ENCODE peak calls at places on chromosome 2, in seven cellular contexts. C is Panc1, T is right cardiac atrium, Y is NT2/D1, K is ascending aorta, B is mesendoderm, L is cardiac fibroblast. F is an unnamed sample.
A peak's percentile ranks its signal among the peaks of the same experiment; 100 is the strongest.

GRCh38 chr2:161915121-161915520 is 158.9 kb downstream of the DPP4 start:
- DNase-seq in C (no peak), T (no peak), Y (no peak), K (no peak), B (peak; percentile 32), L (no peak), F (no peak)

GRCh38 chr2:58357521-58357920 is 116.4 kb upstream of the FANCL start:
- DNase-seq in C (no peak), T (no peak), Y (peak; percentile 33), K (no peak), B (no peak), L (no peak), F (no peak)

GRCh38 chr2:72153026-72153791 is 5.5 kb upstream of the CYP26B1 start:
- DNase-seq in C (no peak), T (no peak), Y (no peak), K (peak; percentile 53), B (no peak), L (no peak), F (no peak)

GRCh38 chr2:223494987-223495386 is 107.2 kb downstream of the SCG2 start:
- DNase-seq in C (no peak), T (no peak), Y (no peak), K (no peak), B (no peak), L (no peak), F (no peak)

GRCh38 chr2:223537669-223538601 is 64.2 kb downstream of the SCG2 start:
- DNase-seq in C (no peak), T (no peak), Y (no peak), K (no peak), B (peak; percentile 26), L (peak; percentile 48), F (peak; percentile 28)

GRCh38 chr2:3639015-3639630 is 18.9 kb upstream of the ALLC start:
- DNase-seq in C (no peak), T (no peak), Y (no peak), K (peak; percentile 49), B (no peak), L (no peak), F (no peak)

GRCh38 chr2:172135446-172135845 is 32.7 kb upstream of the DLX2 start:
- DNase-seq in C (no peak), T (no peak), Y (no peak), K (no peak), B (no peak), L (peak; percentile 9), F (no peak)

GRCh38 chr2:72630767-72631166 is 195.1 kb downstream of the EXOC6B start:
- DNase-seq in C (no peak), T (no peak), Y (no peak), K (no peak), B (no peak), L (peak; percentile 74), F (no peak)

GRCh38 chr2:71941731-71942575 is 205.7 kb downstream of the CYP26B1 start:
- DNase-seq in C (no peak), T (peak; percentile 72), Y (no peak), K (peak; percentile 47), B (no peak), L (no peak), F (no peak)

GRCh38 chr2:96856776-96857673 is 791 bp downstream of the ANKRD39 start:
- DNase-seq in C (no peak), T (peak; percentile 64), Y (no peak), K (no peak), B (peak; percentile 54), L (peak; percentile 43), F (no peak)

GRCh38 chr2:37316181-37316580 is 8.5 kb downstream of the PRKD3 start:
- DNase-seq in C (no peak), T (no peak), Y (no peak), K (no peak), B (no peak), L (no peak), F (no peak)

GRCh38 chr2:12455626-12456025 is 261.1 kb upstream of the TRIB2 start:
- DNase-seq in C (no peak), T (no peak), Y (no peak), K (no peak), B (no peak), L (peak; percentile 64), F (no peak)

GRCh38 chr2:30447149-30448045 is at the start of gene LCLAT1:
- DNase-seq in C (peak; percentile 36), T (peak; percentile 95), Y (peak; percentile 66), K (peak; percentile 88), B (peak; percentile 81), L (peak; percentile 77), F (peak; percentile 33)

GRCh38 chr2:28250006-28250405 is 142.7 kb upstream of the FOSL2 start:
- DNase-seq in C (no peak), T (no peak), Y (peak; percentile 44), K (no peak), B (peak; percentile 93), L (peak; percentile 72), F (peak; percentile 39)

GRCh38 chr2:63790913-63791312 is 50.8 kb upstream of the UGP2 start:
- DNase-seq in C (no peak), T (no peak), Y (no peak), K (peak; percentile 76), B (peak; percentile 43), L (peak; percentile 94), F (peak; percentile 79)

GRCh38 chr2:134351899-134352298 is 98.0 kb downstream of the MGAT5 start:
- DNase-seq in C (no peak), T (no peak), Y (no peak), K (no peak), B (peak; percentile 6), L (no peak), F (no peak)

GRCh38 chr2:205585451-205586045 is 96.8 kb upstream of the NRP2 start:
- DNase-seq in C (no peak), T (no peak), Y (no peak), K (no peak), B (no peak), L (no peak), F (no peak)

GRCh38 chr2:147456729-147457128 is 388.1 kb upstream of the ACVR2A start:
- DNase-seq in C (no peak), T (no peak), Y (no peak), K (no peak), B (peak; percentile 78), L (no peak), F (no peak)

GRCh38 chr2:208222351-208222750 is 32.5 kb downstream of the IDH1 start:
- DNase-seq in C (no peak), T (no peak), Y (no peak), K (no peak), B (no peak), L (peak; percentile 45), F (no peak)

GRCh38 chr2:4507706-4508105 is 804.3 kb downstream of the DCDC2C start:
- DNase-seq in C (no peak), T (no peak), Y (no peak), K (no peak), B (peak; percentile 3), L (no peak), F (no peak)

GRCh38 chr2:166152064-166152463 is 24.2 kb upstream of the SCN1A start:
- DNase-seq in C (no peak), T (no peak), Y (no peak), K (no peak), B (peak; percentile 24), L (no peak), F (no peak)

GRCh38 chr2:126657636-126658315 is 1.8 kb downstream of the GYPC start:
- DNase-seq in C (peak; percentile 82), T (peak; percentile 90), Y (no peak), K (peak; percentile 95), B (peak; percentile 96), L (peak; percentile 98), F (peak; percentile 93)

GRCh38 chr2:121828281-121828731 is 72.9 kb downstream of the TSN start:
- DNase-seq in C (no peak), T (no peak), Y (no peak), K (no peak), B (no peak), L (peak; percentile 15), F (no peak)

GRCh38 chr2:32900246-32901000 is 46.3 kb upstream of the LTBP1 start:
- DNase-seq in C (no peak), T (no peak), Y (no peak), K (no peak), B (no peak), L (no peak), F (no peak)
- H3K4me3 ChIP-seq in C (no peak overlapping the region), T (no peak overlapping the region), Y (no peak overlapping the region), K (no peak overlapping the region), B (no peak overlapping the region), L (no peak overlapping the region), F (no peak overlapping the region)

DNA sequence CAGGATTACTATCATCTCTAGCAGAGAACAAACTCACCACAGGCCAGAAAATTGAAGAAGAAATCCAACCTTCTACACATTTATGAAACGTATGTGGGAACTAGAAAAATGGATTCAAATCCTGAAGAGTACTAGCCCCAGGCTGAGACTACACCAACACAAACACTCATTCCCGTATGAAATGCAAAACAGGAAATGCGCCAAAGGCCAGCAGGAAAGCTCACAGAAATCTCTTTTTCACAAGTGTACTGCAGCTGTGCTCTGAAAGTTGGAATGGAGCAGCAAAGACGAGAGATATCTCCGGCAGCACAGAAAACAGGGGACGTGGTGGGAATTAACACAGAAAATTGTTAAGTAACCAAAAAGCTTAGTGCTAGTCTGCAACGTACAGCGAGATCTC is 913.5 kb downstream of the TDRD15 start:
- DNase-seq in C (no peak), T (peak; percentile 56), Y (no peak), K (no peak), B (no peak), L (peak; percentile 2), F (no peak)
- H3K4me3 ChIP-seq in C (no peak overlapping the region), T (peak overlapping the region; percentile 31), Y (no peak overlapping the region), K (no peak overlapping the region), B (no peak overlapping the region), L (no peak overlapping the region), F (no peak overlapping the region)

GRCh38 chr2:199461455-199462166 is 3.9 kb upstream of the SATB2 start:
- DNase-seq in C (no peak), T (no peak), Y (no peak), K (no peak), B (no peak), L (no peak), F (no peak)
- H3K4me3 ChIP-seq in C (peak overlapping the region; percentile 68), T (no peak overlapping the region), Y (peak overlapping the region; percentile 59), K (no peak overlapping the region), B (no peak overlapping the region), L (no peak overlapping the region), F (peak overlapping the region; percentile 44)

DNA sequence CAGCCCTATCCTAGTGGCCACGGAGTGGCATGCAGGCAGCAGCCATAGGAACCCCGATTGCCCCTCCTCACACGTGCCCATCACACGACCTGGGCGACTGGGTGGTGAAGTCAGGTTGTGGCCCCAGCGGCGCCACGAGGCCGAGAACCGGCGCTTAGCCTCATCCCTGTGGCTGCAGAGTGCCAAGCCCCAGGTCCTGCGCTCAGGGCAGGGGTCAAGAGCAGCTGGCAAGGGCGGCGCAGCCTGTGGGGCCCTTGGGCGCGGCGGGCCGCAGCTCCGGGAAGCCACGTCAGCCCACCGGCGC is 73.3 kb downstream of the RPIA start:
- DNase-seq in C (no peak), T (no peak), Y (no peak), K (no peak), B (no peak), L (no peak), F (no peak)
- H3K4me3 ChIP-seq in C (no peak overlapping the region), T (peak overlapping the region; percentile 0), Y (peak overlapping the region; percentile 40), K (no peak overlapping the region), B (no peak overlapping the region), L (no peak overlapping the region), F (peak overlapping the region; percentile 45)

DNA sequence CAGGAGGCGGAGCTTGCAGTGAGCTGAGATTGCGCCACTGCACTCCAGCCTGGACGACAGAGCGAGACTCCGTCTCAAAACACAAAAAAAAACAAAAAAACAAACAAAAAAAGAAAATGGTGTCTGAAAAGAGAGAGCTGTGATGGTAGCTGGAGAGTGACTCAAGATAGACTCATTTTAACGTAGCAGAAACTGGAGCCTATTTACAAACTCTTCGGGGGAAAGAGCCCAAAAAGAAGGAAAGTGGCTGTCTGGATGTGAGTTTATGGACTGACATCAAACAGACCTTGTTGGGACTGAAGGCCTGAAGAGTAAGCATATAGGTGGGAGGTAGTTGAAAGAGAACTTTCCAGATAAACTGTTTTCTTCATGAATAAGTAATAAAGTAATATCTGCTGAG is 51.8 kb downstream of the LIMS1 start:
- DNase-seq in C (no peak), T (no peak), Y (no peak), K (no peak), B (no peak), L (peak; percentile 74), F (no peak)
- H3K4me3 ChIP-seq in C (no peak overlapping the region), T (no peak overlapping the region), Y (no peak overlapping the region), K (no peak overlapping the region), B (no peak overlapping the region), L (no peak overlapping the region), F (no peak overlapping the region)

F was measured in astrocyte of the cerebellum.